ENCODE peak calls at places on chromosomes 3 and 15, in four cellular contexts. R is kidney, L is IMR-90, B is GF-D8. I is an unnamed sample.

GRCh38 chr15:80691575-80691974 is 3.5 kb upstream of the ABHD17C start:
- DNase-seq in L (no peak), R (no peak), B (no peak), I (no peak)

GRCh38 chr3:120615863-120616599 is 19.9 kb downstream of the NDUFB4 start:
- DNase-seq in R (peak), L (peak), B (peak), I (no peak)

GRCh38 chr15:91302588-91303439 is 202.8 kb downstream of the SV2B start:
- DNase-seq in L (peak), B (no peak), R (no peak), I (no peak)

GRCh38 chr3:189204467-189204866 is 32.7 kb downstream of the TPRG1 start:
- DNase-seq in B (no peak), R (no peak), L (no peak), I (no peak)

GRCh38 chr3:147906275-147906674 is 497.1 kb downstream of the ZIC1 start:
- DNase-seq in B (no peak), L (peak), R (no peak), I (no peak)

GRCh38 chr3:32401141-32401540 is 9.5 kb downstream of the CMTM7 start:
- DNase-seq in L (no peak), R (no peak), B (no peak), I (no peak)

GRCh38 chr3:117548600-117548999 is 839.0 kb downstream of the TUSC7 start:
- DNase-seq in R (no peak), L (peak), B (no peak), I (no peak)

GRCh38 chr15:31302029-31302657 is 24.5 kb upstream of the KLF13 start:
- DNase-seq in L (no peak), B (no peak), R (no peak), I (no peak)

GRCh38 chr3:31197941-31198340 is 303.5 kb upstream of the GADL1 start:
- DNase-seq in L (no peak), R (no peak), B (no peak), I (no peak)

GRCh38 chr3:156214676-156215075 is 94.3 kb downstream of the KCNAB1 start:
- DNase-seq in L (no peak), B (no peak), R (no peak), I (no peak)

GRCh38 chr15:61195116-61196002 is 33.7 kb downstream of the RORA start:
- DNase-seq in R (no peak), B (peak), L (peak), I (no peak)

GRCh38 chr3:123791417-123791816 is 92.7 kb downstream of the MYLK start:
- DNase-seq in B (no peak), R (no peak), L (peak), I (no peak)

GRCh38 chr3:63264716-63265115 is 13.4 kb upstream of the SYNPR start:
- DNase-seq in B (no peak), R (no peak), L (no peak), I (no peak)

GRCh38 chr3:72520690-72521308 is 327.4 kb downstream of the SHQ1 start:
- DNase-seq in R (no peak), B (no peak), L (peak), I (no peak)

GRCh38 chr15:81293728-81294500 is 30.0 kb downstream of the STARD5 start:
- DNase-seq in B (peak), L (no peak), R (no peak), I (peak)

GRCh38 chr3:128815318-128816064 is 63.9 kb upstream of the ACAD9 start:
- DNase-seq in R (no peak), B (no peak), L (no peak), I (no peak)

GRCh38 chr15:27725733-27726132 is 373.4 kb downstream of the OCA2 start:
- DNase-seq in B (no peak), L (no peak), R (no peak), I (no peak)

GRCh38 chr3:152738656-152739055 is 96.3 kb upstream of the P2RY1 start:
- DNase-seq in R (no peak), L (no peak), B (no peak), I (no peak)

GRCh38 chr15:70505411-70505919 is 257.9 kb downstream of the UACA start:
- DNase-seq in B (no peak), R (no peak), L (peak), I (no peak)

GRCh38 chr15:43934480-43934879 is 107.7 kb downstream of the WDR76 start:
- DNase-seq in R (no peak), B (no peak), L (peak), I (no peak)

GRCh38 chr3:23800731-23801130 is 5.0 kb upstream of the UBE2E1 start:
- DNase-seq in B (no peak), L (peak), R (no peak), I (no peak)

GRCh38 chr15:101578443-101578894 is 73.7 kb downstream of the TM2D3 start:
- DNase-seq in R (no peak), B (no peak), L (no peak), I (no peak)

I was measured in T-helper 1 cell.